ENCODE peak calls at places on chromosomes 3 and 15, in nine cellular contexts. R is A549, P is HT-29, X is lower lobe of right lung, Q is AG04449, D is EH, Y is AG08396, N is NCI-H774, I is HEK293T. V is an unnamed sample.

GRCh38 chr3:41169038-41169437 is 30.3 kb upstream of the CTNNB1 start:
- DNase-seq in R (no peak), P (no peak), X (no peak), Q (no peak), D (peak; percentile 39), Y (no peak), N (no peak), I (no peak), V (no peak)

GRCh38 chr3:186452517-186452916 is 90.5 kb upstream of the DGKG start:
- DNase-seq in R (no peak), P (peak; percentile 30), X (no peak), Q (peak; percentile 41), D (peak; percentile 90), Y (peak; percentile 80), N (no peak), I (no peak), V (no peak)

GRCh38 chr15:68809517-68809916 is 11.2 kb downstream of the ANP32A start:
- DNase-seq in R (no peak), P (no peak), X (no peak), Q (no peak), D (no peak), Y (no peak), N (no peak), I (no peak), V (no peak)

GRCh38 chr3:34065901-34066300 is 267.5 kb downstream of the PDCD6IP start:
- DNase-seq in R (no peak), P (no peak), X (no peak), Q (no peak), D (no peak), Y (no peak), N (no peak), I (no peak), V (no peak)

GRCh38 chr3:172066880-172067778 is 27.8 kb downstream of the FNDC3B start:
- DNase-seq in R (no peak), P (no peak), X (no peak), Q (no peak), D (no peak), Y (no peak), N (no peak), I (no peak), V (no peak)

GRCh38 chr3:194871143-194871863 is 185.6 kb downstream of the FAM43A start:
- DNase-seq in R (peak; percentile 61), P (no peak), X (peak; percentile 61), Q (peak; percentile 45), D (peak; percentile 92), Y (peak; percentile 80), N (peak; percentile 33), I (peak; percentile 24), V (no peak)

GRCh38 chr3:185009650-185010049 is 143.2 kb downstream of the C3orf70 start:
- DNase-seq in R (no peak), P (no peak), X (no peak), Q (no peak), D (no peak), Y (no peak), N (no peak), I (no peak), V (no peak)

GRCh38 chr15:90680371-90680935 is 36.7 kb upstream of the BLM start:
- DNase-seq in R (no peak), P (no peak), X (no peak), Q (peak; percentile 89), D (peak; percentile 97), Y (peak; percentile 79), N (no peak), I (no peak), V (no peak)

GRCh38 chr15:101579766-101580165 is 72.4 kb downstream of the TM2D3 start:
- DNase-seq in R (peak; percentile 94), P (no peak), X (no peak), Q (no peak), D (peak; percentile 32), Y (no peak), N (no peak), I (no peak), V (no peak)

GRCh38 chr3:122927726-122928125 is 99.8 kb downstream of the SEMA5B start:
- DNase-seq in R (no peak), P (no peak), X (no peak), Q (no peak), D (no peak), Y (no peak), N (no peak), I (no peak), V (no peak)